ENCODE peak calls at places on chromosome 11, in seven cellular contexts. I, L, V, W, C, F and P are unnamed samples. For H3K4me1, the result is how much of the 10 kb centered on the place peaks cover.

GRCh38 chr11:113895367-113896155 is 9.0 kb upstream of the HTR3B start:
- DNase-seq in I (no peak), L (no peak), V (peak), W (no peak), C (no peak), F (no peak), P (no peak)

GRCh38 chr11:3920148-3920852 is 64.8 kb downstream of the STIM1 start:
- DNase-seq in I (peak), L (peak), V (peak), W (peak), C (no peak), F (peak), P (no peak)

GRCh38 chr11:2471048-2471803 is 26.4 kb downstream of the KCNQ1 start:
- DNase-seq in I (no peak), L (peak), V (no peak), W (no peak), C (no peak), F (no peak), P (no peak)

GRCh38 chr11:2099523-2100316 is 39.5 kb downstream of the IGF2 start:
- DNase-seq in I (peak), L (peak), V (peak), W (no peak), C (peak), F (peak), P (peak)

GRCh38 chr11:46278387-46279173 is 1.1 kb downstream of the CREB3L1 start:
- DNase-seq in I (no peak), L (peak), V (no peak), W (no peak), C (no peak), F (peak), P (no peak)

GRCh38 chr11:14380947-14381555 is 22.1 kb upstream of the RRAS2 start:
- DNase-seq in I (peak), L (peak), V (peak), W (peak), C (peak), F (peak), P (no peak)

GRCh38 chr11:104665631-104666030 is 232.6 kb downstream of the CASP12 start:
- DNase-seq in I (no peak), L (no peak), V (no peak), W (peak), C (no peak), F (no peak), P (no peak)

GRCh38 chr11:102110761-102111010 is 439 bp downstream of the YAP1 start:
- DNase-seq in I (no peak), L (no peak), V (no peak), W (no peak), C (peak), F (no peak), P (no peak)

GRCh38 chr11:995752-996420 is 40.6 kb downstream of the MUC6 start:
- DNase-seq in I (no peak), L (no peak), V (no peak), W (no peak), C (no peak), F (no peak), P (no peak)

GRCh38 chr11:77361184-77361583 is 59.7 kb upstream of the GDPD4 start:
- DNase-seq in I (no peak), L (no peak), V (no peak), W (no peak), C (no peak), F (no peak), P (no peak)

GRCh38 chr11:14542384-14542783 is 22.2 kb upstream of the PSMA1 start:
- DNase-seq in I (no peak), L (no peak), V (no peak), W (no peak), C (no peak), F (no peak), P (no peak)

GRCh38 chr11:13288375-13289029 is 10.9 kb downstream of the BMAL1 start:
- DNase-seq in I (no peak), L (no peak), V (peak), W (no peak), C (no peak), F (no peak), P (no peak)

GRCh38 chr11:269146-269890 is 8.9 kb upstream of the NLRP6 start:
- DNase-seq in I (peak), L (no peak), V (no peak), W (peak), C (peak), F (no peak), P (no peak)

GRCh38 chr11:69054397-69055211 is 5.9 kb downstream of the TPCN2 start:
- DNase-seq in I (no peak), L (no peak), V (no peak), W (no peak), C (no peak), F (no peak), P (no peak)
- H3K4me1 ChIP-seq in I (under half), L (half or more), V (under half), W (under half), C (half or more), F (under half), P (under half)

DNA sequence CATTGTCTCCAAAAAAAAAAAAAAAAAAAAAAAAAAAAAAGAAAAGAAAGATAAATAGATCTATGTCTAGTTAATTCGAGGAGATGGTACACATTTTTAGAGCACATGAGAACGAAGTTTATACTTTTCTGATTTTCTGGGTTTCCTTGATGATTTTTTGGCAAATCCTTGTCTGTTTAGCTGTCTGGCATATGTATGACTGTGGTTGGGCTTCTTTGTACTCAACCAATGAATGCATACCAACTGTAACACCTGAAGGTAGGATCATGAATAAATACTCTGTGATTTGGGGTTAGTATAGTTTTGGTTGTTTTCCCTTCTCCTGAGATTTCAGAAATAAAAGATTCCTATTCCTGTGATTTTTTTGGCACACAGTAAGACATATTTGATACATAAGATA is 63.1 kb downstream of the ARHGEF12 start:
- DNase-seq in I (no peak), L (no peak), V (no peak), W (no peak), C (no peak), F (no peak), P (no peak)
- H3K27ac ChIP-seq in I (peak), L (no peak), V (no peak), W (no peak), C (no peak), F (no peak), P (peak)

GRCh38 chr11:67349036-67349435 is 4.3 kb downstream of the POLD4 start:
- DNase-seq in I (no peak), L (no peak), V (no peak), W (no peak), C (no peak), F (no peak), P (no peak)
- H3K4me1 ChIP-seq in I (under half), L (under half), V (half or more), W (under half), C (half or more), F (under half), P (under half)

GRCh38 chr11:18253222-18253621 is 4.8 kb upstream of the SAA2 start:
- DNase-seq in I (no peak), L (no peak), V (no peak), W (no peak), C (no peak), F (no peak), P (no peak)

GRCh38 chr11:18253778-18254338 is 5.4 kb upstream of the SAA2 start:
- DNase-seq in I (no peak), L (no peak), V (no peak), W (no peak), C (no peak), F (no peak), P (no peak)

GRCh38 chr11:18245396-18245795 is 3.1 kb downstream of the SAA2 start:
- DNase-seq in I (no peak), L (no peak), V (no peak), W (no peak), C (no peak), F (no peak), P (no peak)

GRCh38 chr11:18243783-18244362 is 4.6 kb downstream of the SAA2 start:
- DNase-seq in I (no peak), L (peak), V (peak), W (peak), C (no peak), F (no peak), P (no peak)

DNA sequence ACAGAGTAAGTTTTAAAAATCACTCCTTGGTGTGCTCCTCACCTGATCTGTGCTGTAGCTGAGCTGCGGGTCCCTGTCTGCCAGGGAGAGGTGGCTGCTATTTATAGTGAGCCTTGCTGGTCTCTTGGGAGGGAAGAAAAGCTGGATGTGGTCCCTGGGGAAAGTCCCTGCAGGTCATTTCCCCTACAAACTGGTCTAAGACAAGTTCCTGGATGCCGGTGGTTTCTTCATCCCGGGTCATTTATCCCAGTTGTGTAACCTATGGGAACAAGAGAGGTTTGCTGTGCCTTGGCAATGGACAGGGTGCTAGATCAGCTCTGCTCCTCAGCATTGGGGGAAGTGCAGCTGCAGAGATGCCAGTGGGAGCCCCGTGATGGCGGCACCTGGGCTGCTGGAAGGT is at the start of gene SAA2:
- DNase-seq in I (no peak), L (no peak), V (no peak), W (no peak), C (no peak), F (no peak), P (no peak)
- H3K27ac ChIP-seq in I (no peak), L (no peak), V (no peak), W (no peak), C (no peak), F (no peak), P (no peak)

GRCh38 chr11:35107866-35108265 is 31.1 kb upstream of the CD44 start:
- DNase-seq in I (no peak), L (no peak), V (no peak), W (no peak), C (no peak), F (no peak), P (no peak)

GRCh38 chr11:35103366-35104194 is 35.4 kb upstream of the CD44 start:
- DNase-seq in I (no peak), L (no peak), V (no peak), W (no peak), C (no peak), F (no peak), P (no peak)

GRCh38 chr11:35106595-35106994 is 32.4 kb upstream of the CD44 start:
- DNase-seq in I (no peak), L (no peak), V (no peak), W (peak), C (no peak), F (no peak), P (no peak)

GRCh38 chr11:35104655-35105054 is 34.3 kb upstream of the CD44 start:
- DNase-seq in I (no peak), L (no peak), V (no peak), W (no peak), C (no peak), F (no peak), P (no peak)

GRCh38 chr11:35105319-35106063 is 33.5 kb upstream of the CD44 start:
- DNase-seq in I (no peak), L (no peak), V (no peak), W (no peak), C (no peak), F (no peak), P (no peak)
- H3K4me1 ChIP-seq in I (under half), L (under half), V (under half), W (under half), C (under half), F (under half), P (under half)

GRCh38 chr11:8354622-8355417 is 91.1 kb upstream of the LMO1 start:
- DNase-seq in I (peak), L (no peak), V (peak), W (no peak), C (peak), F (no peak), P (peak)
- H3K27ac ChIP-seq in I (no peak), L (peak), V (no peak), W (no peak), C (peak), F (no peak), P (no peak)

GRCh38 chr11:67441082-67441683 is 2.1 kb downstream of the CORO1B start:
- DNase-seq in I (no peak), L (no peak), V (no peak), W (peak), C (no peak), F (no peak), P (peak)
- H3K4me1 ChIP-seq in I (under half), L (under half), V (under half), W (half or more), C (half or more), F (under half), P (under half)

GRCh38 chr11:61833926-61834277 is 5.8 kb downstream of the FADS2 start:
- DNase-seq in I (no peak), L (no peak), V (no peak), W (peak), C (no peak), F (no peak), P (peak)

GRCh38 chr11:61834278-61835004 is 6.3 kb downstream of the FADS2 start:
- DNase-seq in I (peak), L (no peak), V (peak), W (peak), C (peak), F (no peak), P (peak)

GRCh38 chr11:61832207-61832606 is 4.1 kb downstream of the FADS2 start:
- DNase-seq in I (no peak), L (no peak), V (no peak), W (no peak), C (no peak), F (no peak), P (no peak)

GRCh38 chr11:61833478-61833877 is 5.4 kb downstream of the FADS2 start:
- DNase-seq in I (no peak), L (no peak), V (no peak), W (no peak), C (peak), F (no peak), P (peak)

DNA sequence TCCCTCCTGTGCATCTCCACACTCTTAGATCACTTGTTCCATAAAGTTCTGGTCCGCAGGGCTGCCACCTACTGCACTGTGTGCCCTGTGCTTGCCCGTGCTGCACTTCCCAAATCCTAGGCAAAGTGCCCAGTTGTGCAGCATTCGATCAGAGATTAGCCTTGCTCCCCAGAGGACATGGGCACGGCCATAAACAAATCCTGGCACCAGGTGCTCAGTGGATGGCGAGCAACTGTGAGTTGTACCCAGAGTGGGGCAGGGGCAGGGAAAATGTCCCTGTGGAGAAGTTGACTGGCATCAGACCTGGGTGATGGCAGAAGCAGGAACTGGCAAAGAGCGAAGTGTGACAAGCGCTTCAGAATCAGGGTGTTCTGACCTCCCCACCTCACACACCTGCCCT is 4.7 kb downstream of the FADS2 start:
- DNase-seq in I (no peak), L (peak), V (no peak), W (no peak), C (peak), F (no peak), P (peak)
- H3K27ac ChIP-seq in I (no peak), L (no peak), V (no peak), W (peak), C (peak), F (no peak), P (peak)

GRCh38 chr11:70315726-70316125 is 45.2 kb downstream of the PPFIA1 start:
- DNase-seq in I (no peak), L (no peak), V (no peak), W (no peak), C (no peak), F (no peak), P (no peak)

GRCh38 chr11:70317576-70318305 is 47.3 kb downstream of the PPFIA1 start:
- DNase-seq in I (no peak), L (no peak), V (no peak), W (no peak), C (no peak), F (no peak), P (no peak)

GRCh38 chr11:70322653-70323052 is 52.2 kb downstream of the PPFIA1 start:
- DNase-seq in I (no peak), L (no peak), V (no peak), W (no peak), C (no peak), F (no peak), P (no peak)

GRCh38 chr11:70323811-70324210 is 53.3 kb downstream of the PPFIA1 start:
- DNase-seq in I (no peak), L (no peak), V (no peak), W (no peak), C (no peak), F (no peak), P (no peak)

DNA sequence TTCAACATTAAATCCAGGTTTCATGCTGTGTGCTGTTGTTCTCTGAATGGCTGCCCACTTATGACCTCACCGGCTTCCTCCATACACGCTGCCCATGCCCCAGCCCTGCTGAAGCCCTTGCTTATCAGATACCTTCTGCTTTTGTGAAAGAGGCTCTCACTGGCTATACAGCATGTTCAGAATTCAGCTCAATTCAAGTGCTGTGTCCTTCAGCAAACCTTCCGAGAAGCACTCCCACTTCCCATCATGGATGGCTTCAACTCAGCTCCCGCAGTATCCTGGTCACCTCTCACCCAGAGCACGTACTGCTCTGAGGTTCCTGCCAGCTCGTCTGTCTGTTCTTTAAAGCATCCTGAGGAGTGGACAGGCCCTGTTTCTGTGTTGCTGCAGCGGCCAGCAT is 49.2 kb downstream of the PPFIA1 start:
- DNase-seq in I (no peak), L (no peak), V (no peak), W (no peak), C (no peak), F (peak), P (no peak)
- H3K4me1 ChIP-seq in I (under half), L (under half), V (under half), W (under half), C (half or more), F (under half), P (under half)

GRCh38 chr11:65650547-65651338 is 12.0 kb downstream of the RELA start:
- DNase-seq in I (peak), L (peak), V (no peak), W (no peak), C (peak), F (no peak), P (peak)
- H3K27ac ChIP-seq in I (peak), L (peak), V (peak), W (no peak), C (peak), F (peak), P (peak)